ENCODE peak calls at places on chromosomes 2 and 18, in four cellular contexts. U is fibroblast of the aortic adventitia, K is psoas muscle, X is EH. M is an unnamed sample.

GRCh38 chr18:49843131-49843530 is 29.8 kb upstream of the ACAA2 start:
- DNase-seq in X (no peak), U (no peak), K (no peak), M (no peak)

GRCh38 chr2:142140434-142140845 is 9.6 kb upstream of the LRP1B start:
- DNase-seq in K (no peak), X (peak), U (peak), M (no peak)

GRCh38 chr18:62584241-62585120 is 61.7 kb downstream of the ZCCHC2 start:
- DNase-seq in U (peak), X (peak), K (peak), M (peak)

GRCh38 chr2:96882230-96882629 is 12.3 kb upstream of the SEMA4C start:
- DNase-seq in X (no peak), K (no peak), U (no peak), M (no peak)

GRCh38 chr2:88575051-88575450 is 52.2 kb downstream of the EIF2AK3 start:
- DNase-seq in K (no peak), U (no peak), X (peak), M (no peak)

GRCh38 chr2:176188969-176189665 is 649 bp downstream of the HOXD1 start:
- DNase-seq in X (no peak), U (no peak), K (no peak), M (peak)

GRCh38 chr2:98727369-98727749 is 3.6 kb downstream of the MGAT4A start:
- DNase-seq in U (no peak), X (no peak), K (no peak), M (no peak)

GRCh38 chr18:12838178-12838634 is 45.8 kb downstream of the PTPN2 start:
- DNase-seq in K (no peak), U (peak), X (peak), M (no peak)

GRCh38 chr2:86584164-86584913 is 21.1 kb upstream of the CHMP3 start:
- DNase-seq in X (peak), U (peak), K (no peak), M (no peak)

M was measured in NCI-H1930.